ENCODE peak calls at places on chromosome 12, in seven cellular contexts. H is Jurkat, Clone E6-1; V is body of pancreas; F is fibroblast of the aortic adventitia; T is lung; R is prostate gland; Q is HepG2. K is an unnamed sample.

GRCh38 chr12:47110011-47110541 is 30.3 kb upstream of the AMIGO2 start:
- DNase-seq in H (no peak), V (no peak), F (no peak), T (no peak), R (no peak), Q (no peak), K (no peak)

GRCh38 chr12:98073610-98074009 is 441.8 kb upstream of the TMPO start:
- DNase-seq in H (no peak), V (no peak), F (no peak), T (no peak), R (no peak), Q (no peak), K (no peak)

GRCh38 chr12:27246774-27247173 is 2.7 kb downstream of the STK38L start:
- DNase-seq in H (no peak), V (no peak), F (peak), T (no peak), R (no peak), Q (no peak), K (peak)

GRCh38 chr12:34203866-34204620 is 181.7 kb downstream of the ALG10 start:
- DNase-seq in H (no peak), V (no peak), F (no peak), T (no peak), R (no peak), Q (no peak), K (no peak)

GRCh38 chr12:32264995-32265394 is 134.4 kb upstream of the FGD4 start:
- DNase-seq in H (peak), V (no peak), F (no peak), T (no peak), R (no peak), Q (no peak), K (peak)

GRCh38 chr12:103036581-103037214 is 79.2 kb downstream of the ASCL1 start:
- DNase-seq in H (no peak), V (no peak), F (no peak), T (no peak), R (no peak), Q (no peak), K (peak)

GRCh38 chr12:116524964-116525379 is 34.2 kb upstream of the MAP1LC3B2 start:
- DNase-seq in H (no peak), V (no peak), F (peak), T (no peak), R (no peak), Q (no peak), K (no peak)

GRCh38 chr12:108104657-108105056 is 24.4 kb upstream of the WSCD2 start:
- DNase-seq in H (no peak), V (no peak), F (no peak), T (no peak), R (no peak), Q (no peak), K (no peak)

GRCh38 chr12:5498081-5498480 is 66.2 kb downstream of the NTF3 start:
- DNase-seq in H (no peak), V (no peak), F (no peak), T (no peak), R (no peak), Q (no peak), K (no peak)

GRCh38 chr12:25266522-25266921 is 15.8 kb upstream of the KRAS start:
- DNase-seq in H (no peak), V (no peak), F (peak), T (no peak), R (no peak), Q (no peak), K (no peak)

GRCh38 chr12:121712462-121713256 is at the start of gene TMEM120B:
- DNase-seq in H (peak), V (peak), F (peak), T (peak), R (peak), Q (peak), K (peak)

GRCh38 chr12:47139010-47139681 is 59.4 kb upstream of the AMIGO2 start:
- DNase-seq in H (no peak), V (no peak), F (no peak), T (no peak), R (no peak), Q (no peak), K (no peak)

GRCh38 chr12:53221203-53222076 is 10.6 kb downstream of the RARG start:
- DNase-seq in H (no peak), V (peak), F (peak), T (peak), R (peak), Q (peak), K (peak)

GRCh38 chr12:109582636-109583035 is 9.0 kb downstream of the MVK start:
- DNase-seq in H (no peak), V (no peak), F (no peak), T (peak), R (no peak), Q (peak), K (no peak)

GRCh38 chr12:27221625-27222387 is 22.3 kb upstream of the STK38L start:
- DNase-seq in H (no peak), V (no peak), F (no peak), T (no peak), R (no peak), Q (no peak), K (peak)

GRCh38 chr12:46492471-46493351 is 120.1 kb upstream of the SLC38A2 start:
- DNase-seq in H (no peak), V (peak), F (peak), T (peak), R (no peak), Q (peak), K (no peak)

GRCh38 chr12:6699989-6700645 is 498 bp downstream of the PIANP start:
- DNase-seq in H (no peak), V (no peak), F (no peak), T (no peak), R (no peak), Q (no peak), K (no peak)

GRCh38 chr12:122867701-122868461 is 28.0 kb downstream of the VPS37B start:
- DNase-seq in H (no peak), V (peak), F (no peak), T (no peak), R (no peak), Q (peak), K (no peak)

GRCh38 chr12:76190249-76190648 is 105.8 kb upstream of the NAP1L1 start:
- DNase-seq in H (no peak), V (no peak), F (no peak), T (no peak), R (no peak), Q (no peak), K (no peak)

GRCh38 chr12:71704920-71705319 is 19.0 kb downstream of the TMEM19 start:
- DNase-seq in H (no peak), V (no peak), F (no peak), T (no peak), R (no peak), Q (no peak), K (no peak)

GRCh38 chr12:49909328-49909727 is 5.6 kb upstream of the FAIM2 start:
- DNase-seq in H (no peak), V (no peak), F (no peak), T (no peak), R (no peak), Q (no peak), K (no peak)

GRCh38 chr12:116492703-116493324 is 66.4 kb upstream of the MAP1LC3B2 start:
- DNase-seq in H (peak), V (no peak), F (peak), T (no peak), R (no peak), Q (no peak), K (peak)

GRCh38 chr12:119710374-119710773 is 42.4 kb downstream of the PRKAB1 start:
- DNase-seq in H (no peak), V (no peak), F (no peak), T (peak), R (peak), Q (no peak), K (no peak)

GRCh38 chr12:89709157-89709993 is 737 bp upstream of the ATP2B1 start:
- DNase-seq in H (peak), V (peak), F (peak), T (peak), R (peak), Q (peak), K (peak)
- H3K4me3 ChIP-seq in H (peak), V (peak), F (peak), T (peak), R (peak), Q (peak), K (peak)

GRCh38 chr12:14403711-14404164 is 38.3 kb downstream of the ATF7IP start:
- DNase-seq in H (peak), V (no peak), F (peak), T (no peak), R (no peak), Q (no peak), K (peak)
- H3K4me3 ChIP-seq in H (no peak), V (no peak), F (no peak), T (no peak), R (no peak), Q (no peak), K (peak)

DNA sequence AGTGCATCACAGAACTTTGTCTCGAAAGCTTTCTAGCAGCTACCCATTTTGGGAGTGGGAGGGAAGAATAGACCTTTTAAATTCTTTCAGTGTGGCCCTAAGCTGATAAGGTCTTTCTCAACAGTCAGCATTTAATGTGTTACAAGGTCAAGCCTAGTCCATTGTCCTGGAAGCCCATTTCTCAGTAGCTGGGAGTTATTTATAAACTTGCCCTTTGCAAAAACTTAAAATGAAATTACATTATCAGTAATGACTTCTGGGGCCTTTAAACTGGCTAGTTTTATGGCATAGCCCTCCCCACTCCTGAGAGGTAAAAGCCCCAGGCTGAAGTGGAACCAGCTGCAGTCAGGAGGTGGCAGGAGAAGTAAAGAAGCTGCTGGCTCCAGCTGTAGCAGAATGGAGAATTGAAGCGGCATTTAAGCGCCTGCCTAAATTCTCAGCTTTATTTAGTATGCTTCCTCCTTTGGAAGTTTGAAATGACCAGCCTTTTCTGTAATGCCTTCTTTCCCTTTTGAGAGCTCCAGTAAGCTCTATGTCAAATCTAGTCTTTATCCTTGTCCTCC is 12.4 kb downstream of the COPZ1 start:
- DNase-seq in H (no peak), V (no peak), F (peak), T (no peak), R (no peak), Q (peak), K (no peak)
- H3K4me3 ChIP-seq in H (no peak), V (no peak), F (no peak), T (no peak), R (no peak), Q (no peak), K (no peak)

GRCh38 chr12:118391836-118392235 is 15.5 kb downstream of the SUDS3 start:
- DNase-seq in H (no peak), V (no peak), F (no peak), T (no peak), R (no peak), Q (no peak), K (no peak)

DNA sequence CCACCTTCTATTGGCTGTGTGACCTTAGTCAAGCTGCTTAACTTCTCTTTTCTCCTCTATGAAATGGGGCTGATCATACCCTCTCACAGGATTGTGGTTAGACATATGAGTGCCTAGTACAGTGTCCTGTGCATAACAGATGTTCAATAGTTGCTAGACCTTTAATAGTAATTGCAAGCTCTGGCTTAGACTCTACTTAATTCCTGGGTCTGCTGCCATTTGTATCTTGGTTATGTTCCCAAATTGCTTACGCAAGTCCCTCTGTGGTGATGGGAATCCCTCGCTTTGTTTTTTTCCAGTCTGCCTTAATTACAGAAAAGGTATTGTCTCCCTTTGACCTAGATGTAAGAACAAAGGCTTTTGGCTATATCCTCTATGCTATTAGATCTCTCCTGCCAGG is 15.1 kb downstream of the SUDS3 start:
- DNase-seq in H (no peak), V (no peak), F (peak), T (no peak), R (no peak), Q (no peak), K (no peak)
- H3K4me3 ChIP-seq in H (no peak), V (no peak), F (no peak), T (no peak), R (no peak), Q (no peak), K (no peak)

GRCh38 chr12:14387472-14387871 is 22.0 kb downstream of the ATF7IP start:
- DNase-seq in H (no peak), V (no peak), F (no peak), T (no peak), R (no peak), Q (no peak), K (no peak)
- H3K4me3 ChIP-seq in H (no peak), V (no peak), F (no peak), T (no peak), R (no peak), Q (no peak), K (peak)

DNA sequence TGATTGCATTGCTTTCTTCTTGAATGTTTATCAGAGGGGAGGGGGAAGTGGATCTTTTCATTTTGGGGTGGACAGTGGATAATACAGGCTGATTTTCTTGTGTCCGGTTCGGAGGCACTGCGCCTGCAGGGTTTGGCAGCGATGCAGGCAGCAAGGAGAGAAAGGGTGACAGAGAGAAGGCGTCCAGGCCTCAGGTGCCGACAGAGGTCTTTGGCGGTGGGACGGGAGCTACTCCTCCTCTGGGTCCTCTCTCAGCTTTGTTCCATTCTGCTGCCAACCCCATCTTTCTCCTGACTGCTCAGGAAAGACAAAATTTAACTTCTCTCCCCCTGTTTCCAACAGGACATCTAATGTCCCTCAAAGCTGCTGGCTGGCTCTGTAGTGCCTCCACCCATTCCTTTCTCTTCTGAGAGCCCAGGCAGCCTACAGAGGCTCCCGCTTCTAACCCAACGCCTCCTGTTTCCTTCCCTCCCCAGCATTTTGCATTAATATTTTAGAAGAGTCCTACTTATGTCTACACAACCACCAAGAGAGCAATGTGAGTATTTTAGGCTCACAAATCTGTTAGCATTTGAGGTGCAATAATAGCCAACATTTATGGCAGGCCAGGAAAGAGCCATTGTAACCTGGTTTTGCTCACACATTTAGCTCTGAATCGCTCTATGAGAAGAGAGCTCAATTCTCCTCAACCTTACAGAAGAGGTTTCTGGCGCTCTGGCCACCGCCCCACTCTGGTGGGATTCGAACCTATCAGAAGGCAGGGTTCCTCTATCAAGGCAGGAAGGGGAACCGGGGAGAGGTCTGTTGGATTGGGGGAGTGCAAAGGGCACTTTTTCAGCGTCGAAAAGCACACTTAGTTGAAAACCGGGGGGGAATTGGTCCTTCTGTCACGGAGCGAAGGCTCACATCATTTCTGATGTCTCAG is 7.1 kb upstream of the TBX5 start:
- DNase-seq in H (no peak), V (no peak), F (no peak), T (no peak), R (no peak), Q (no peak), K (no peak)
- H3K4me3 ChIP-seq in H (no peak), V (no peak), F (no peak), T (no peak), R (no peak), Q (no peak), K (no peak)

DNA sequence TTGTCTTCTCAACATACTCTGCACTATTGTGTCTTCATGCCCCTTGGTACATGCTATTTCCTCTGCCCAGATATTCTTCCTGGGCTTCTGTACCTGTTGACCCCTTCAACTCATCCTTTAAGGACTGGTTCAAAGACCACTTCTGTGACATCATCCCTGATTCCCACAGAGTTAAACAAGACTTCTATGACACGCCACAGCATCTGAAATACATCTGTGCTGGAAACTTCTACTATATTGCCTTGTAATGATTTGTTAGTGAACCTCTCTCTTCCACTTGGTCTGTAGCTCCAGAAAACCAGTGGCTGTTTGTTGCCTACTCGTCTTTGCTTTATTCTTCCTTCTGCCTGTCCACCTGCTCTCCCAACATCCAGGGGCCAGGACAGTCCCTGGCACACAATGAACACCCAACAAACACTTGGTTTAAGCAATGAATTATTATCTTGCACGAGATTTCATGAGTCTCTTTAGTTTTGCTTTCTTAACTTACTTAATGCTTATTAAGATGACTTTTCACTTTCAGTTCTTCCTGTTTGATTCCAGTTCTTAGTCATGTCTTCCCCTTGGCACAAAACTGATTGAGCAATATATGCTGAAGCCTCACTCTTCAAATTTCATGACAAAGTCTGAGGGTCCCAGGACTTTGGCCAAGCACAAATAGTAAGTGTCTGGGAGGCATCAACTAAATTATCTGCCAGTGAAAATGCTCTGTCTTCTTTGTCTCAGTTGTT is 485.9 kb downstream of the APAF1 start:
- DNase-seq in H (no peak), V (no peak), F (no peak), T (no peak), R (no peak), Q (no peak), K (peak)
- H3K4me3 ChIP-seq in H (no peak), V (no peak), F (no peak), T (no peak), R (no peak), Q (no peak), K (peak)

DNA sequence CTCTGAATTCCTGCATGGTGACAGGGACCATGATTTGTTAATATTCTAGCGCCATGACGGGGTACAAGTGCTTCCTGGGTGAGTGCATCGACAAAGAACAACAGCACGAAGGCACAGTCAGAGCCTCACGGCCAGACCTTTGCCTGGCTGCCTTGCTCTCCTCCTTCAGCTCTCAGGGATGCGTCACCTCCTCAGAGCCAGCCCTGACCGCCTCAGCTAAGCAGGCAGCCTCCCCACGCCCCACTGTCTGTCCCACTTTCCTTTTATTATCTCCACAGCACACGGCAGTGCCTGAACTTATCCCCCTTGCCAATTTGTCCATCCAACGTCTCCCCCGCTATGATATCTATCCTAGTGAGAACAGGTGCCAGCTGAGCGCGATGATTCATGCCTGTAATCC is 16.5 kb upstream of the FZD10 start:
- DNase-seq in H (no peak), V (no peak), F (no peak), T (no peak), R (no peak), Q (no peak), K (no peak)
- H3K4me3 ChIP-seq in H (no peak), V (no peak), F (no peak), T (no peak), R (no peak), Q (no peak), K (no peak)